ENCODE peak calls at places on chromosomes 11 and 22, in eight cellular contexts. One of them, this sample, is unnamed.

GRCh38 chr11:62889484-62890437 is 9.1 kb downstream of the SLC3A2 start:
- DNase-seq in myocyte: peak
- DNase-seq in cerebellum: no peak
- DNase-seq in BJ: no peak
- DNase-seq in AG09309: no peak
- DNase-seq in pancreas: no peak
- DNase-seq in naive thymus-derived CD4-positive, alpha-beta T cell: no peak
- DNase-seq in neuronal stem cell: no peak
- DNase-seq in this sample: peak

GRCh38 chr11:31947051-31947450 is 135.9 kb upstream of the PAX6 start:
- DNase-seq in myocyte: no peak
- DNase-seq in cerebellum: no peak
- DNase-seq in neuronal stem cell: no peak
- DNase-seq in AG09309: no peak
- DNase-seq in naive thymus-derived CD4-positive, alpha-beta T cell: no peak
- DNase-seq in BJ: no peak
- DNase-seq in pancreas: no peak
- DNase-seq in this sample: no peak

GRCh38 chr22:26949193-26949592 is 291.8 kb downstream of the MIAT start:
- DNase-seq in myocyte: peak
- DNase-seq in pancreas: no peak
- DNase-seq in AG09309: no peak
- DNase-seq in neuronal stem cell: no peak
- DNase-seq in naive thymus-derived CD4-positive, alpha-beta T cell: no peak
- DNase-seq in cerebellum: no peak
- DNase-seq in BJ: no peak
- DNase-seq in this sample: no peak

GRCh38 chr11:10639350-10639749 is 54.2 kb downstream of the IRAG1 start:
- DNase-seq in pancreas: no peak
- DNase-seq in myocyte: no peak
- DNase-seq in BJ: no peak
- DNase-seq in naive thymus-derived CD4-positive, alpha-beta T cell: no peak
- DNase-seq in cerebellum: no peak
- DNase-seq in neuronal stem cell: no peak
- DNase-seq in AG09309: no peak
- DNase-seq in this sample: no peak

GRCh38 chr11:69443138-69443967 is 38.1 kb upstream of the LINC01488 start:
- DNase-seq in pancreas: peak
- DNase-seq in cerebellum: peak
- DNase-seq in naive thymus-derived CD4-positive, alpha-beta T cell: peak
- DNase-seq in neuronal stem cell: peak
- DNase-seq in BJ: peak
- DNase-seq in AG09309: peak
- DNase-seq in myocyte: peak
- DNase-seq in this sample: peak

GRCh38 chr11:103051158-103051801 is 40.7 kb downstream of the DCUN1D5 start:
- DNase-seq in myocyte: no peak
- DNase-seq in AG09309: no peak
- DNase-seq in neuronal stem cell: no peak
- DNase-seq in cerebellum: no peak
- DNase-seq in BJ: no peak
- DNase-seq in naive thymus-derived CD4-positive, alpha-beta T cell: no peak
- DNase-seq in pancreas: no peak
- DNase-seq in this sample: no peak

GRCh38 chr11:71266114-71266833 is 13.9 kb upstream of the SHANK2 start:
- DNase-seq in naive thymus-derived CD4-positive, alpha-beta T cell: no peak
- DNase-seq in AG09309: no peak
- DNase-seq in cerebellum: peak
- DNase-seq in myocyte: no peak
- DNase-seq in neuronal stem cell: no peak
- DNase-seq in BJ: no peak
- DNase-seq in pancreas: no peak
- DNase-seq in this sample: peak

GRCh38 chr11:69896250-69896649 is 77.0 kb upstream of the FGF3 start:
- DNase-seq in pancreas: no peak
- DNase-seq in BJ: no peak
- DNase-seq in myocyte: no peak
- DNase-seq in naive thymus-derived CD4-positive, alpha-beta T cell: no peak
- DNase-seq in neuronal stem cell: no peak
- DNase-seq in cerebellum: no peak
- DNase-seq in AG09309: no peak
- DNase-seq in this sample: no peak

GRCh38 chr22:35195821-35196220 is 61.5 kb upstream of the HMGXB4 start:
- DNase-seq in naive thymus-derived CD4-positive, alpha-beta T cell: no peak
- DNase-seq in neuronal stem cell: no peak
- DNase-seq in BJ: no peak
- DNase-seq in pancreas: no peak
- DNase-seq in AG09309: no peak
- DNase-seq in cerebellum: no peak
- DNase-seq in myocyte: no peak
- DNase-seq in this sample: no peak